ENCODE peak calls at places on chromosomes 7 and 10, in ten cellular contexts. Y, G, P, N, A, D, X, R, I and E are unnamed samples.
A peak's percentile ranks its signal among the peaks of the same experiment; 100 is the strongest.

GRCh38 chr7:44305564-44306507 is 19.6 kb downstream of the CAMK2B start:
- DNase-seq in Y (no peak), G (no peak), P (no peak), N (no peak), A (no peak), D (peak; percentile 0), X (no peak), R (no peak), I (no peak), E (no peak)

GRCh38 chr7:135164357-135165021 is 6.0 kb downstream of the CYREN start:
- DNase-seq in Y (no peak), G (no peak), P (peak; percentile 29), N (no peak), A (no peak), D (no peak), X (no peak), R (peak; percentile 23), I (no peak), E (no peak)

GRCh38 chr7:65978891-65979582 is 3.0 kb downstream of the GUSB start:
- DNase-seq in Y (no peak), G (no peak), P (no peak), N (no peak), A (no peak), D (no peak), X (no peak), R (no peak), I (no peak), E (no peak)

GRCh38 chr7:90271753-90272152 is 26.8 kb downstream of the CFAP69 start:
- DNase-seq in Y (no peak), G (no peak), P (peak; percentile 61), N (no peak), A (no peak), D (no peak), X (no peak), R (no peak), I (no peak), E (no peak)

GRCh38 chr7:945147-945555 is 9.3 kb downstream of the ADAP1 start:
- DNase-seq in Y (no peak), G (no peak), P (no peak), N (no peak), A (no peak), D (no peak), X (no peak), R (no peak), I (no peak), E (no peak)

GRCh38 chr10:98664329-98665042 is 217.8 kb upstream of the HPS1 start:
- DNase-seq in Y (peak; percentile 24), G (no peak), P (peak; percentile 39), N (no peak), A (no peak), D (no peak), X (peak; percentile 6), R (peak; percentile 73), I (peak; percentile 53), E (no peak)

GRCh38 chr7:415646-416525 is 103.8 kb downstream of the PDGFA start:
- DNase-seq in Y (no peak), G (no peak), P (no peak), N (no peak), A (no peak), D (no peak), X (no peak), R (no peak), I (no peak), E (no peak)

GRCh38 chr10:5977471-5978370 is at the start of gene IL15RA:
- DNase-seq in Y (peak; percentile 89), G (no peak), P (peak; percentile 90), N (peak; percentile 80), A (peak; percentile 72), D (peak; percentile 49), X (peak; percentile 74), R (peak; percentile 67), I (peak; percentile 92), E (no peak)

GRCh38 chr10:65294329-65294728 is 1631.5 kb upstream of the LRRTM3 start:
- DNase-seq in Y (no peak), G (no peak), P (no peak), N (no peak), A (no peak), D (no peak), X (no peak), R (no peak), I (no peak), E (no peak)

GRCh38 chr10:80504158-80504811 is 33.4 kb upstream of the SH2D4B start:
- DNase-seq in Y (no peak), G (no peak), P (no peak), N (no peak), A (no peak), D (no peak), X (no peak), R (no peak), I (no peak), E (no peak)

GRCh38 chr7:81484266-81484665 is 285.6 kb downstream of the HGF start:
- DNase-seq in Y (no peak), G (no peak), P (peak; percentile 30), N (peak; percentile 61), A (no peak), D (no peak), X (no peak), R (peak; percentile 73), I (no peak), E (no peak)

GRCh38 chr7:154299736-154300135 is 247.5 kb downstream of the DPP6 start:
- DNase-seq in Y (no peak), G (no peak), P (no peak), N (no peak), A (no peak), D (no peak), X (no peak), R (no peak), I (no peak), E (no peak)

GRCh38 chr7:121433775-121434174 is 37.7 kb upstream of the FAM3C start:
- DNase-seq in Y (no peak), G (no peak), P (no peak), N (no peak), A (no peak), D (no peak), X (no peak), R (no peak), I (no peak), E (no peak)

GRCh38 chr7:108120943-108121342 is 9.2 kb downstream of the LAMB4 start:
- DNase-seq in Y (no peak), G (no peak), P (no peak), N (no peak), A (no peak), D (no peak), X (no peak), R (no peak), I (no peak), E (no peak)

GRCh38 chr7:64559206-64559605 is 3.7 kb downstream of the ZNF680 start:
- DNase-seq in Y (no peak), G (no peak), P (no peak), N (no peak), A (no peak), D (no peak), X (no peak), R (no peak), I (no peak), E (peak; percentile 8)

GRCh38 chr10:102409604-102410426 is 8.8 kb downstream of the PSD start:
- DNase-seq in Y (no peak), G (no peak), P (no peak), N (no peak), A (no peak), D (no peak), X (no peak), R (no peak), I (no peak), E (no peak)

GRCh38 chr10:34184901-34185386 is 630.2 kb downstream of the PARD3 start:
- DNase-seq in Y (no peak), G (no peak), P (no peak), N (no peak), A (no peak), D (no peak), X (no peak), R (no peak), I (no peak), E (no peak)

GRCh38 chr10:24930427-24930826 is 22.0 kb downstream of the PRTFDC1 start:
- DNase-seq in Y (no peak), G (no peak), P (no peak), N (no peak), A (no peak), D (no peak), X (no peak), R (no peak), I (no peak), E (no peak)

GRCh38 chr10:118423800-118424479 is 81.8 kb upstream of the FAM204A start:
- DNase-seq in Y (peak; percentile 69), G (peak; percentile 22), P (peak; percentile 93), N (peak; percentile 59), A (peak; percentile 3), D (peak; percentile 86), X (peak; percentile 31), R (peak; percentile 92), I (peak; percentile 67), E (no peak)

GRCh38 chr7:44956157-44956766 is 22.6 kb downstream of the MYO1G start:
- DNase-seq in Y (peak; percentile 27), G (no peak), P (no peak), N (no peak), A (no peak), D (no peak), X (no peak), R (no peak), I (peak; percentile 9), E (no peak)

GRCh38 chr10:81013771-81014170 is 476.1 kb downstream of the SH2D4B start:
- DNase-seq in Y (no peak), G (no peak), P (no peak), N (no peak), A (no peak), D (no peak), X (no peak), R (no peak), I (no peak), E (no peak)

GRCh38 chr10:46554166-46554781 is 2.2 kb downstream of the GPRIN2 start:
- DNase-seq in Y (peak; percentile 7), G (no peak), P (no peak), N (no peak), A (no peak), D (no peak), X (no peak), R (no peak), I (no peak), E (no peak)

GRCh38 chr10:103752680-103753248 is 102.6 kb downstream of the SH3PXD2A start:
- DNase-seq in Y (no peak), G (no peak), P (peak; percentile 37), N (no peak), A (no peak), D (no peak), X (no peak), R (no peak), I (no peak), E (no peak)

GRCh38 chr7:131385039-131385605 is 57.4 kb downstream of the MKLN1 start:
- DNase-seq in Y (no peak), G (no peak), P (peak; percentile 67), N (no peak), A (no peak), D (no peak), X (no peak), R (no peak), I (no peak), E (no peak)

GRCh38 chr10:66823301-66823700 is 102.5 kb upstream of the LRRTM3 start:
- DNase-seq in Y (no peak), G (no peak), P (no peak), N (no peak), A (no peak), D (no peak), X (no peak), R (no peak), I (no peak), E (no peak)

GRCh38 chr10:80191589-80192270 is 13.6 kb downstream of the ANXA11 start:
- DNase-seq in Y (no peak), G (no peak), P (no peak), N (no peak), A (no peak), D (no peak), X (no peak), R (no peak), I (peak; percentile 14), E (no peak)

GRCh38 chr10:45599021-45599603 is 73.5 kb downstream of the ZFAND4 start:
- DNase-seq in Y (no peak), G (no peak), P (no peak), N (no peak), A (no peak), D (no peak), X (no peak), R (no peak), I (no peak), E (no peak)

GRCh38 chr10:131074682-131075081 is 236.8 kb downstream of the TCERG1L start:
- DNase-seq in Y (no peak), G (no peak), P (no peak), N (no peak), A (no peak), D (no peak), X (no peak), R (no peak), I (no peak), E (no peak)